ENCODE peak calls at places on chromosomes 3 and 15, in four cellular contexts. L is neural progenitor cell, Z is K562, V is IMR-90. P is an unnamed sample.
A peak's percentile ranks its signal among the peaks of the same experiment; 100 is the strongest.

GRCh38 chr3:190032924-190033323 is 87.8 kb downstream of the P3H2 start:
- DNase-seq in V (no peak), Z (no peak), L (peak; percentile 66), P (no peak)

GRCh38 chr3:4855676-4856075 is 123.6 kb upstream of the BHLHE40 start:
- DNase-seq in L (no peak), V (no peak), Z (no peak), P (no peak)

GRCh38 chr3:186990282-186990681 is 60.0 kb downstream of the ST6GAL1 start:
- DNase-seq in V (no peak), L (no peak), Z (no peak), P (no peak)

GRCh38 chr15:99537344-99537743 is 28.4 kb upstream of the MEF2A start:
- DNase-seq in L (no peak), Z (no peak), V (peak; percentile 13), P (no peak)

GRCh38 chr3:69710153-69710977 is 28.9 kb upstream of the MITF start:
- DNase-seq in L (no peak), V (peak; percentile 76), Z (no peak), P (no peak)

GRCh38 chr3:53516339-53516738 is 21.9 kb downstream of the CACNA1D start:
- DNase-seq in V (no peak), L (no peak), Z (no peak), P (no peak)

GRCh38 chr3:102124301-102125158 is 275.2 kb downstream of the NFKBIZ start:
- DNase-seq in L (no peak), V (peak; percentile 36), Z (no peak), P (no peak)

GRCh38 chr3:31377045-31377642 is 155.6 kb upstream of the STT3B start:
- DNase-seq in L (no peak), Z (no peak), V (peak; percentile 88), P (peak; percentile 95)

GRCh38 chr15:60840703-60841411 is 361.9 kb upstream of the ICE2 start:
- DNase-seq in L (peak; percentile 26), Z (no peak), V (no peak), P (no peak)

GRCh38 chr3:43581343-43581742 is 40.5 kb downstream of the ANO10 start:
- DNase-seq in Z (no peak), V (peak; percentile 52), L (no peak), P (no peak)

GRCh38 chr3:39124876-39125836 is 17.7 kb downstream of the TTC21A start:
- DNase-seq in Z (no peak), V (peak; percentile 57), L (peak; percentile 26), P (no peak)

GRCh38 chr3:126984391-126985142 is 1.7 kb downstream of the PLXNA1 start:
- DNase-seq in V (no peak), L (no peak), Z (no peak), P (no peak)

GRCh38 chr15:31557899-31558298 is 231.3 kb downstream of the KLF13 start:
- DNase-seq in Z (no peak), V (no peak), L (no peak), P (no peak)

GRCh38 chr15:61908241-61908640 is 152.0 kb downstream of the VPS13C start:
- DNase-seq in Z (no peak), V (no peak), L (no peak), P (no peak)

GRCh38 chr3:144105542-144105941 is 133.9 kb downstream of the DIPK2A start:
- DNase-seq in L (no peak), Z (no peak), V (no peak), P (no peak)

GRCh38 chr15:99408236-99409096 is 157.2 kb downstream of the LRRC28 start:
- DNase-seq in V (peak; percentile 86), Z (no peak), L (no peak), P (no peak)

GRCh38 chr15:60844431-60845174 is 365.7 kb upstream of the ICE2 start:
- DNase-seq in Z (no peak), L (no peak), V (no peak), P (no peak)

GRCh38 chr3:170811928-170812591 is 57.9 kb downstream of the RPL22L1 start:
- DNase-seq in V (peak; percentile 78), L (peak; percentile 80), Z (peak; percentile 83), P (peak; percentile 78)

GRCh38 chr3:182268711-182269110 is 524.6 kb upstream of the ATP11B start:
- DNase-seq in V (no peak), Z (no peak), L (no peak), P (no peak)

GRCh38 chr3:112647122-112647521 is 6.2 kb upstream of the CCDC80 start:
- DNase-seq in V (peak; percentile 85), L (peak; percentile 52), Z (no peak), P (no peak)

GRCh38 chr3:49788056-49788455 is 1.7 kb upstream of the IP6K1 start:
- DNase-seq in V (no peak), Z (no peak), L (no peak), P (no peak)

GRCh38 chr15:40444741-40445140 is 4.0 kb downstream of the BAHD1 start:
- DNase-seq in L (no peak), V (no peak), Z (no peak), P (no peak)

GRCh38 chr15:40443846-40444245 is 3.1 kb downstream of the BAHD1 start:
- DNase-seq in L (no peak), Z (no peak), V (no peak), P (no peak)

GRCh38 chr15:40443255-40443654 is 2.5 kb downstream of the BAHD1 start:
- DNase-seq in L (no peak), V (no peak), Z (no peak), P (no peak)

GRCh38 chr15:40446144-40446543 is 5.4 kb downstream of the BAHD1 start:
- DNase-seq in L (no peak), V (no peak), Z (no peak), P (no peak)

DNA sequence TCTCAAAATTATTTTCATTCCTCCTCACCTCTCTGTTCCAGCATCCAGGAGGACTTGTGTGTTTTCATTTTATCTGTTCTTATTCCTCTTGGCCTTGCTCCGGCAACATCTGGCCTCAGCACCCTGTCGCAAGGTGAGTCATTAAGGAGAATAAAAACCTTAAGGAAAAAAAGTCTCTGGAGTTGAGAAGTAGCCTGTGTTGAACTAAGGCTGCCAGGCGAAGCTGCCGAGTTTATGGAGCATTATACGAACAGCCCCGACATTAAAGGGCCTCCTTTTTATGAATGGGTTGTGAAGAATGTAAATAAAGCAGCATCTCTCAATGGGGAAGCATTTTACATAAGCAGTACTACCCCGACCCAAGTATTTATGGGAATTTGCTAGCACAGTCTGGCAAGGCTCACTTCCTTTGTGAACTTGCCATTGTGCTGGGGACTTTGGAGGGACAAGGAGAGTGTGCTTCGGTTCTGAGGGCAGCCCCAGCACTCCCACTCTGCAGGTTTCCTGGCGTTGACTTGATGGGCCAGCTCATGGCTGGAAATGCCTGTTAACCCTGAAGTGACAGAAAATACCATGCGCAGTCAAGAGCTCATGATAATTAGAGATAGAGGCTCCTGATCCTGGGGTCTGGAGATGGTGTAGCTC is 4.8 kb downstream of the BAHD1 start:
- DNase-seq in L (no peak), V (peak; percentile 90), Z (no peak), P (no peak)
- H4K20me1 ChIP-seq in L (peaks cover 87% of the 10 kb centered on the region), V (peaks cover 68% of the 10 kb centered on the region), Z (peaks cover 41% of the 10 kb centered on the region), P (no peaks in the 10 kb centered on the region)

GRCh38 chr3:164360738-164361376 is 717.4 kb downstream of the SI start:
- DNase-seq in V (no peak), L (no peak), Z (no peak), P (no peak)
- H3K4me3 ChIP-seq in V (no peak overlapping the region), L (no peak overlapping the region), Z (no peak overlapping the region), P (no peak overlapping the region)

GRCh38 chr3:89332311-89333159 is 225.1 kb downstream of the EPHA3 start:
- DNase-seq in L (peak; percentile 17), V (no peak), Z (no peak), P (no peak)

DNA sequence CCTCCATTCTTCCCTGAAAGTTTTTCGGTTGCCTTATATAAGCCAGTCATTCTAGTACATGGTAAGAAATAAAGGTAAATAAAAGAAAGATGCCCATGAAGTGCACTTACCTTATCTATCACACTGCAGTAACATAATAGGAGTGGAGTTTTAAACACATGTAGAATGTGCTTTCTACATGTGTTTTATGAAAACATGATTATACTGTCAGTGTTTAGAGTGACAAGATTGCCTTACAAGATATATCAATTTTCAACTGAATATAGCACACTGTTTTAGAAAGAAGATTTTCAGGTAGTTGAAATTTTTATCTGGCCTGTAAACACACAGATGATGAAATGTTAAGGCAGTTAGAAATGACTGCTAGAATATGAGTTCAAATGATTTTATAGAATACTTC is 219.6 kb downstream of the EPHA3 start:
- DNase-seq in Z (no peak), L (no peak), V (no peak), P (no peak)
- H4K20me1 ChIP-seq in Z (no peaks in the 10 kb centered on the region), L (no peaks in the 10 kb centered on the region), V (no peaks in the 10 kb centered on the region), P (no peaks in the 10 kb centered on the region)

GRCh38 chr3:71584216-71585061 is 911 bp upstream of the FOXP1 start:
- DNase-seq in L (peak; percentile 82), Z (peak; percentile 25), V (peak; percentile 61), P (no peak)

GRCh38 chr3:71583569-71584215 is at the start of gene FOXP1:
- DNase-seq in Z (peak; percentile 43), L (peak; percentile 87), V (peak; percentile 64), P (peak; percentile 51)

GRCh38 chr3:71586810-71587242 is 3.3 kb upstream of the FOXP1 start:
- DNase-seq in V (no peak), Z (no peak), L (no peak), P (no peak)

GRCh38 chr3:71585891-71586809 is 2.6 kb upstream of the FOXP1 start:
- DNase-seq in L (peak; percentile 15), V (peak; percentile 66), Z (peak; percentile 11), P (peak; percentile 6)

GRCh38 chr3:71585126-71585525 is 1.6 kb upstream of the FOXP1 start:
- DNase-seq in V (no peak), L (peak; percentile 13), Z (peak; percentile 11), P (no peak)
- H3K4me3 ChIP-seq in V (no peak overlapping the region), L (peak overlapping the region; percentile 71), Z (peak overlapping the region; percentile 65), P (no peak overlapping the region)

DNA sequence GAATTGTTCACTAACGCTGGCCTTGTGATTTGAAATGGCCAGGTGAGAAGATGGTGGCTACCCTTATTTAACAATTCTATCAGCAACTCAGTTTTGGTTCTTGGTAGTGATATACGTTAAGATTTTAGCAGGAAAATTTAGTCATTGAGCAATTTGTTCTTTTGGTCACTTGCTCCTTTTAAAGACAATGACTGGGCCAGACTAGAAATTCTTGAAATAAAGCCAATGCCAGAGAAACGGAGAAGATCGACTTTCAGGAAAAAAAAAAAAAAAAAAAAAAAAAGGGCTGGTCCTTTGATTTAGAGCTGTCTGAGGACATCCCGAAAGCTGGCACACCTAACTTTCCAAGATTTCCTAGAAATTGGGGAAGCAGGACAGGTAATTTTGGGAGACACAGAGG is 178.5 kb downstream of the FNDC3B start:
- DNase-seq in Z (no peak), V (peak; percentile 25), L (no peak), P (no peak)
- H4K20me1 ChIP-seq in Z (peaks cover 7% of the 10 kb centered on the region), V (peaks cover 92% of the 10 kb centered on the region), L (peaks cover 30% of the 10 kb centered on the region), P (peaks cover 4% of the 10 kb centered on the region)

P was measured in HCT116.